ENCODE peak calls at places on chromosomes 5 and 9, in six cellular contexts. One of them, this sample, is unnamed.

GRCh38 chr9:130333041-130334040 is 67.8 kb downstream of the HMCN2 start:
- DNase-seq in fibroblast of pulmonary artery: peak; percentile 14
- DNase-seq in gastrocnemius medialis: no peak
- DNase-seq in lower lobe of right lung: no peak
- DNase-seq in coronary artery: no peak
- DNase-seq in kidney epithelial cell: no peak
- DNase-seq in this sample: peak; percentile 47

GRCh38 chr5:133667217-133667616 is 54.9 kb upstream of the FSTL4 start:
- DNase-seq in lower lobe of right lung: no peak
- DNase-seq in coronary artery: no peak
- DNase-seq in gastrocnemius medialis: no peak
- DNase-seq in kidney epithelial cell: no peak
- DNase-seq in fibroblast of pulmonary artery: no peak
- DNase-seq in this sample: no peak

GRCh38 chr5:59838989-59839388 is 54.5 kb downstream of the PDE4D start:
- DNase-seq in coronary artery: no peak
- DNase-seq in kidney epithelial cell: no peak
- DNase-seq in lower lobe of right lung: no peak
- DNase-seq in gastrocnemius medialis: no peak
- DNase-seq in fibroblast of pulmonary artery: no peak
- DNase-seq in this sample: no peak

GRCh38 chr5:58255970-58256369 is 203.9 kb downstream of the PLK2 start:
- DNase-seq in lower lobe of right lung: no peak
- DNase-seq in coronary artery: no peak
- DNase-seq in gastrocnemius medialis: no peak
- DNase-seq in fibroblast of pulmonary artery: peak; percentile 40
- DNase-seq in kidney epithelial cell: no peak
- DNase-seq in this sample: no peak

GRCh38 chr5:103744159-103744558 is 181.6 kb upstream of the NUDT12 start:
- DNase-seq in lower lobe of right lung: no peak
- DNase-seq in kidney epithelial cell: peak; percentile 28
- DNase-seq in gastrocnemius medialis: no peak
- DNase-seq in coronary artery: no peak
- DNase-seq in fibroblast of pulmonary artery: peak; percentile 51
- DNase-seq in this sample: peak; percentile 4

GRCh38 chr9:13568446-13568845 is 289.0 kb upstream of the MPDZ start:
- DNase-seq in lower lobe of right lung: no peak
- DNase-seq in kidney epithelial cell: no peak
- DNase-seq in fibroblast of pulmonary artery: peak; percentile 43
- DNase-seq in coronary artery: no peak
- DNase-seq in gastrocnemius medialis: no peak
- DNase-seq in this sample: no peak

GRCh38 chr5:157772077-157772613 is 28.6 kb downstream of the LSM11 start:
- DNase-seq in gastrocnemius medialis: no peak
- DNase-seq in fibroblast of pulmonary artery: no peak
- DNase-seq in kidney epithelial cell: no peak
- DNase-seq in lower lobe of right lung: no peak
- DNase-seq in coronary artery: no peak
- DNase-seq in this sample: no peak

GRCh38 chr9:85200726-85201402 is 531.3 kb downstream of the NTRK2 start:
- DNase-seq in lower lobe of right lung: no peak
- DNase-seq in gastrocnemius medialis: no peak
- DNase-seq in kidney epithelial cell: no peak
- DNase-seq in fibroblast of pulmonary artery: peak; percentile 72
- DNase-seq in coronary artery: no peak
- DNase-seq in this sample: peak; percentile 18

GRCh38 chr5:175344331-175345200 is 99.4 kb downstream of the DRD1 start:
- DNase-seq in gastrocnemius medialis: no peak
- DNase-seq in coronary artery: no peak
- DNase-seq in fibroblast of pulmonary artery: peak; percentile 1
- DNase-seq in lower lobe of right lung: no peak
- DNase-seq in kidney epithelial cell: no peak
- DNase-seq in this sample: peak; percentile 4

GRCh38 chr5:113266227-113266912 is 168.4 kb downstream of the TSSK1B start:
- DNase-seq in lower lobe of right lung: no peak
- DNase-seq in kidney epithelial cell: no peak
- DNase-seq in gastrocnemius medialis: no peak
- DNase-seq in coronary artery: no peak
- DNase-seq in fibroblast of pulmonary artery: peak; percentile 82
- DNase-seq in this sample: peak; percentile 11

GRCh38 chr5:101942321-101942882 is 353.7 kb downstream of the SLCO4C1 start:
- DNase-seq in kidney epithelial cell: peak; percentile 9
- DNase-seq in gastrocnemius medialis: no peak
- DNase-seq in lower lobe of right lung: no peak
- DNase-seq in coronary artery: no peak
- DNase-seq in fibroblast of pulmonary artery: peak; percentile 7
- DNase-seq in this sample: no peak

GRCh38 chr5:82884821-82885471 is 192.2 kb downstream of the TMEM167A start:
- DNase-seq in kidney epithelial cell: no peak
- DNase-seq in fibroblast of pulmonary artery: no peak
- DNase-seq in lower lobe of right lung: no peak
- DNase-seq in coronary artery: no peak
- DNase-seq in gastrocnemius medialis: no peak
- DNase-seq in this sample: no peak

GRCh38 chr5:146048994-146049703 is 56.2 kb downstream of the PLAC8L1 start:
- DNase-seq in kidney epithelial cell: peak; percentile 59
- DNase-seq in lower lobe of right lung: no peak
- DNase-seq in fibroblast of pulmonary artery: peak; percentile 89
- DNase-seq in gastrocnemius medialis: no peak
- DNase-seq in coronary artery: no peak
- DNase-seq in this sample: peak; percentile 79

GRCh38 chr9:115115924-115116323 is 2.0 kb downstream of the TNC start:
- DNase-seq in kidney epithelial cell: no peak
- DNase-seq in gastrocnemius medialis: no peak
- DNase-seq in fibroblast of pulmonary artery: peak; percentile 47
- DNase-seq in coronary artery: no peak
- DNase-seq in lower lobe of right lung: no peak
- DNase-seq in this sample: peak; percentile 78

GRCh38 chr5:54902817-54903473 is 82.4 kb downstream of the ESM1 start:
- DNase-seq in kidney epithelial cell: peak; percentile 77
- DNase-seq in coronary artery: no peak
- DNase-seq in lower lobe of right lung: no peak
- DNase-seq in fibroblast of pulmonary artery: peak; percentile 45
- DNase-seq in gastrocnemius medialis: no peak
- DNase-seq in this sample: peak; percentile 87

GRCh38 chr5:96579711-96580110 is 82.5 kb upstream of the CAST start:
- DNase-seq in kidney epithelial cell: no peak
- DNase-seq in gastrocnemius medialis: no peak
- DNase-seq in coronary artery: no peak
- DNase-seq in lower lobe of right lung: no peak
- DNase-seq in fibroblast of pulmonary artery: no peak
- DNase-seq in this sample: no peak
- TF ChIP-seq CTCF in kidney epithelial cell: no peak
- TF ChIP-seq CTCF in gastrocnemius medialis: no peak
- TF ChIP-seq CTCF in coronary artery: no peak
- TF ChIP-seq CTCF in lower lobe of right lung: no peak
- TF ChIP-seq CTCF in fibroblast of pulmonary artery: no peak
- TF ChIP-seq CTCF in this sample: no peak

GRCh38 chr5:84382363-84383295 is 2.1 kb downstream of the EDIL3 start:
- DNase-seq in lower lobe of right lung: peak; percentile 51
- DNase-seq in coronary artery: peak; percentile 81
- DNase-seq in kidney epithelial cell: no peak
- DNase-seq in fibroblast of pulmonary artery: peak; percentile 58
- DNase-seq in gastrocnemius medialis: no peak
- DNase-seq in this sample: peak; percentile 24

GRCh38 chr5:84385705-84386104 is 1.0 kb upstream of the EDIL3 start:
- DNase-seq in fibroblast of pulmonary artery: no peak
- DNase-seq in lower lobe of right lung: no peak
- DNase-seq in kidney epithelial cell: no peak
- DNase-seq in gastrocnemius medialis: no peak
- DNase-seq in coronary artery: no peak
- DNase-seq in this sample: no peak

GRCh38 chr5:84383296-84383815 is 1.3 kb downstream of the EDIL3 start:
- DNase-seq in fibroblast of pulmonary artery: no peak
- DNase-seq in coronary artery: peak; percentile 74
- DNase-seq in gastrocnemius medialis: no peak
- DNase-seq in lower lobe of right lung: no peak
- DNase-seq in kidney epithelial cell: no peak
- DNase-seq in this sample: no peak

GRCh38 chr5:84384604-84385575 is at the start of gene EDIL3:
- DNase-seq in gastrocnemius medialis: no peak
- DNase-seq in coronary artery: peak; percentile 76
- DNase-seq in kidney epithelial cell: no peak
- DNase-seq in fibroblast of pulmonary artery: peak; percentile 60
- DNase-seq in lower lobe of right lung: peak; percentile 53
- DNase-seq in this sample: peak; percentile 29

DNA sequence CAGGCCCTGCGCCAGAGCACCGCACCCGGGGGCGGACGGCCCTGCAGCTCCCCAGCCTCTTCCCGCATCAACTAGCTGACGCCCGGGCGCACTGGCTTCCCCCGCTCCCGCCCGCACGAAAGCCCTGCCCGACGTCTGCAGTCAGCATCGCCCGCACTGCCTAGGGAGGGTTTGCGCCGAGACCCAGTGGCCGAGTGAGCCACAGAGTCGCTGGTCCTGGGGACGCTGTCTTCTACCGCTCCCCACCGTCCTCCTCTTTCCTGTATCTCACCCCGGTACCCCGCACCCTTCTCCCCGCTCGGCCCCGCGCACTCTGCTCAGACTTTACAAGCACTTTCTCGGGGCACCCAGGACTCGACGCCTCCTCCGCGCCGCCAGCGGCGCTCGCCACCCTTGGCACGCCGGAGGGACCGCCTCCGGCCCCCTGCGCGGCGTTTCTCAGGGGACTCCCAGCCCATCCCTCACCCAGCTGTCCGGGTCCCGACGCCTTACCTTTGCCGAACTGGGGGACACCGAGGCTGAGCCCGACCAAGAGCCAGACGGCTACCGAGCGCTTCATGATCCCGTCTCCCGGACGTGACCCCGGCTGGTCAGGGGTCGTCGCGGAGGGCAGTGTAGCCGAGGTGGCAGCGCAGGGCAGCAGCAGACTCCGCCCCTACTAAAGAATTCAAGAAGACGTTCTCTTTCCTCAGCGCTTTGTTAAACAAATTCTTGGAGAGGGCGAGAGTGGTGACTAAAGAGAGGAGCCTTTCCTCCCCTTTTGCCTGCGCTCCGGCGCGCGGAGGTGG is 670 bp downstream of the EDIL3 start:
- DNase-seq in kidney epithelial cell: no peak
- DNase-seq in fibroblast of pulmonary artery: peak; percentile 67
- DNase-seq in coronary artery: peak; percentile 76
- DNase-seq in gastrocnemius medialis: no peak
- DNase-seq in lower lobe of right lung: peak; percentile 48
- DNase-seq in this sample: peak; percentile 41
- H3K4me3 ChIP-seq in kidney epithelial cell: peak overlapping the region; percentile 76
- H3K4me3 ChIP-seq in fibroblast of pulmonary artery: peak overlapping the region; percentile 72
- H3K4me3 ChIP-seq in coronary artery: peak overlapping the region; percentile 90
- H3K4me3 ChIP-seq in gastrocnemius medialis: peak overlapping the region; percentile 38
- H3K4me3 ChIP-seq in lower lobe of right lung: peak overlapping the region; percentile 58
- H3K4me3 ChIP-seq in this sample: peak overlapping the region; percentile 64

GRCh38 chr9:10274983-10275382 is 337.8 kb downstream of the PTPRD start:
- DNase-seq in fibroblast of pulmonary artery: no peak
- DNase-seq in coronary artery: no peak
- DNase-seq in gastrocnemius medialis: no peak
- DNase-seq in lower lobe of right lung: no peak
- DNase-seq in kidney epithelial cell: no peak
- DNase-seq in this sample: no peak
- TF ChIP-seq CTCF in fibroblast of pulmonary artery: peak; percentile 1
- TF ChIP-seq CTCF in coronary artery: no peak
- TF ChIP-seq CTCF in gastrocnemius medialis: no peak
- TF ChIP-seq CTCF in lower lobe of right lung: no peak
- TF ChIP-seq CTCF in kidney epithelial cell: peak; percentile 23
- TF ChIP-seq CTCF in this sample: no peak

GRCh38 chr5:143446535-143447226 is 43.2 kb upstream of the NR3C1 start:
- DNase-seq in lower lobe of right lung: no peak
- DNase-seq in gastrocnemius medialis: no peak
- DNase-seq in coronary artery: no peak
- DNase-seq in fibroblast of pulmonary artery: no peak
- DNase-seq in kidney epithelial cell: no peak
- DNase-seq in this sample: no peak
- H3K4me3 ChIP-seq in lower lobe of right lung: no peak overlapping the region
- H3K4me3 ChIP-seq in gastrocnemius medialis: no peak overlapping the region
- H3K4me3 ChIP-seq in coronary artery: no peak overlapping the region
- H3K4me3 ChIP-seq in fibroblast of pulmonary artery: no peak overlapping the region
- H3K4me3 ChIP-seq in kidney epithelial cell: no peak overlapping the region
- H3K4me3 ChIP-seq in this sample: no peak overlapping the region

GRCh38 chr9:22141906-22142305 is 132.8 kb upstream of the CDKN2B start:
- DNase-seq in fibroblast of pulmonary artery: peak; percentile 92
- DNase-seq in lower lobe of right lung: no peak
- DNase-seq in coronary artery: no peak
- DNase-seq in gastrocnemius medialis: no peak
- DNase-seq in kidney epithelial cell: no peak
- DNase-seq in this sample: no peak
- TF ChIP-seq CTCF in fibroblast of pulmonary artery: no peak
- TF ChIP-seq CTCF in lower lobe of right lung: no peak
- TF ChIP-seq CTCF in coronary artery: no peak
- TF ChIP-seq CTCF in gastrocnemius medialis: no peak
- TF ChIP-seq CTCF in kidney epithelial cell: no peak
- TF ChIP-seq CTCF in this sample: no peak

GRCh38 chr9:129202613-129203555 is 24.8 kb upstream of the IER5L start:
- DNase-seq in coronary artery: peak; percentile 93
- DNase-seq in gastrocnemius medialis: peak; percentile 61
- DNase-seq in kidney epithelial cell: no peak
- DNase-seq in lower lobe of right lung: peak; percentile 90
- DNase-seq in fibroblast of pulmonary artery: peak; percentile 74
- DNase-seq in this sample: peak; percentile 70

GRCh38 chr9:129204840-129205239 is 26.8 kb upstream of the IER5L start:
- DNase-seq in fibroblast of pulmonary artery: no peak
- DNase-seq in gastrocnemius medialis: no peak
- DNase-seq in lower lobe of right lung: no peak
- DNase-seq in kidney epithelial cell: no peak
- DNase-seq in coronary artery: no peak
- DNase-seq in this sample: peak; percentile 23

GRCh38 chr9:129201289-129201688 is 23.2 kb upstream of the IER5L start:
- DNase-seq in kidney epithelial cell: no peak
- DNase-seq in fibroblast of pulmonary artery: no peak
- DNase-seq in coronary artery: no peak
- DNase-seq in lower lobe of right lung: no peak
- DNase-seq in gastrocnemius medialis: no peak
- DNase-seq in this sample: no peak

GRCh38 chr9:129206401-129206800 is 28.3 kb upstream of the IER5L start:
- DNase-seq in lower lobe of right lung: no peak
- DNase-seq in gastrocnemius medialis: no peak
- DNase-seq in kidney epithelial cell: no peak
- DNase-seq in coronary artery: no peak
- DNase-seq in fibroblast of pulmonary artery: no peak
- DNase-seq in this sample: no peak

DNA sequence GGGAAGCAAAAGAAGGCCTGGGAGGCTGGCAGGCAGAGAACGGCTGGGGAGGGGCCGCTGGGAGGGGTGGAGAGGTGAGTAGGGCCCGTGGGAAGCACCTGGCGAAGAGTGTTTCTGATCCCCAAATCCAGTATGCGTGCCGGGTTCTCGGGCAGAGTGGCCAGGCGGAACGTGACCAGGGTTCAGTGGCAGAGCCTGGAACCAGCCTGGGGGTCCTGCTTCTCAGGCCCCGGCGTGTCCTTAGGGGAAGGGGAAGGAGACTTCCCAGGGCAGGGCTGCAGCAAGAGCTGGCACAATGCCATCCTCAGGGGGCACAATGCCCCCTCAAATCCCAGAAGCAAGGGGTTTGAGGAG is 25.5 kb upstream of the IER5L start:
- DNase-seq in fibroblast of pulmonary artery: no peak
- DNase-seq in lower lobe of right lung: no peak
- DNase-seq in kidney epithelial cell: no peak
- DNase-seq in gastrocnemius medialis: no peak
- DNase-seq in coronary artery: no peak
- DNase-seq in this sample: no peak
- H3K4me3 ChIP-seq in fibroblast of pulmonary artery: peak overlapping the region; percentile 67
- H3K4me3 ChIP-seq in lower lobe of right lung: peak overlapping the region; percentile 73
- H3K4me3 ChIP-seq in kidney epithelial cell: no peak overlapping the region
- H3K4me3 ChIP-seq in gastrocnemius medialis: peak overlapping the region; percentile 93
- H3K4me3 ChIP-seq in coronary artery: peak overlapping the region; percentile 74
- H3K4me3 ChIP-seq in this sample: peak overlapping the region; percentile 66

GRCh38 chr9:131366745-131367401 is 27.0 kb upstream of the PRRC2B start:
- DNase-seq in gastrocnemius medialis: no peak
- DNase-seq in kidney epithelial cell: no peak
- DNase-seq in fibroblast of pulmonary artery: peak; percentile 79
- DNase-seq in lower lobe of right lung: no peak
- DNase-seq in coronary artery: no peak
- DNase-seq in this sample: peak; percentile 71
- TF ChIP-seq CTCF in gastrocnemius medialis: peak; percentile 26
- TF ChIP-seq CTCF in kidney epithelial cell: peak; percentile 42
- TF ChIP-seq CTCF in fibroblast of pulmonary artery: peak; percentile 57
- TF ChIP-seq CTCF in lower lobe of right lung: peak; percentile 38
- TF ChIP-seq CTCF in coronary artery: no peak
- TF ChIP-seq CTCF in this sample: peak; percentile 22

This sample was measured in AG10803.